ENCODE peak calls at places on chromosomes 1 and 21, in five cellular contexts. One of them, this sample, is unnamed. For H3K4me1, the result is how much of the 10 kb centered on the place peaks cover.

GRCh38 chr1:37808369-37809319 is 636 bp upstream of the YRDC start:
- DNase-seq in mesenchymal stem cell: peak
- DNase-seq in H9: peak
- DNase-seq in H1: peak
- DNase-seq in trophoblast cell: peak
- DNase-seq in this sample: peak

GRCh38 chr21:46639489-46640386 is 4.3 kb downstream of the PRMT2 start:
- DNase-seq in mesenchymal stem cell: peak
- DNase-seq in H9: no peak
- DNase-seq in H1: no peak
- DNase-seq in trophoblast cell: no peak
- DNase-seq in this sample: no peak

GRCh38 chr21:41419921-41420862 is 5.8 kb upstream of the MX1 start:
- DNase-seq in mesenchymal stem cell: peak
- DNase-seq in H9: peak
- DNase-seq in H1: peak
- DNase-seq in trophoblast cell: peak
- DNase-seq in this sample: peak

GRCh38 chr1:207298666-207299065 is 22.8 kb upstream of the CD55 start:
- DNase-seq in mesenchymal stem cell: no peak
- DNase-seq in H9: no peak
- DNase-seq in H1: no peak
- DNase-seq in trophoblast cell: no peak
- DNase-seq in this sample: no peak

GRCh38 chr1:221336141-221336540 is 405.7 kb downstream of the DUSP10 start:
- DNase-seq in mesenchymal stem cell: peak
- DNase-seq in H9: no peak
- DNase-seq in H1: no peak
- DNase-seq in trophoblast cell: no peak
- DNase-seq in this sample: no peak

GRCh38 chr1:50978144-50978851 is 8.3 kb downstream of the CDKN2C start:
- DNase-seq in mesenchymal stem cell: peak
- DNase-seq in H9: peak
- DNase-seq in H1: peak
- DNase-seq in trophoblast cell: peak
- DNase-seq in this sample: no peak

GRCh38 chr1:51926171-51926812 is 47.8 kb upstream of the NRDC start:
- DNase-seq in mesenchymal stem cell: peak
- DNase-seq in H9: peak
- DNase-seq in H1: no peak
- DNase-seq in trophoblast cell: no peak
- DNase-seq in this sample: peak

GRCh38 chr1:19156676-19157075 is 53.4 kb downstream of the UBR4 start:
- DNase-seq in mesenchymal stem cell: peak
- DNase-seq in H9: no peak
- DNase-seq in H1: no peak
- DNase-seq in trophoblast cell: peak
- DNase-seq in this sample: no peak

GRCh38 chr1:2548068-2548589 is 8.0 kb upstream of the TNFRSF14 start:
- DNase-seq in mesenchymal stem cell: peak
- DNase-seq in H9: peak
- DNase-seq in H1: peak
- DNase-seq in trophoblast cell: peak
- DNase-seq in this sample: peak

GRCh38 chr1:162878000-162878596 is 17.1 kb upstream of the CCDC190 start:
- DNase-seq in mesenchymal stem cell: peak
- DNase-seq in H9: peak
- DNase-seq in H1: peak
- DNase-seq in trophoblast cell: peak
- DNase-seq in this sample: peak

GRCh38 chr1:65176071-65176470 is 28.1 kb downstream of the AK4 start:
- DNase-seq in mesenchymal stem cell: no peak
- DNase-seq in H9: no peak
- DNase-seq in H1: no peak
- DNase-seq in trophoblast cell: no peak
- DNase-seq in this sample: no peak
- H3K4me1 ChIP-seq in mesenchymal stem cell: under half
- H3K4me1 ChIP-seq in H9: under half
- H3K4me1 ChIP-seq in H1: under half
- H3K4me1 ChIP-seq in trophoblast cell: under half
- H3K4me1 ChIP-seq in this sample: under half

GRCh38 chr1:54170961-54171460 is 18.2 kb upstream of the CDCP2 start:
- DNase-seq in mesenchymal stem cell: no peak
- DNase-seq in H9: no peak
- DNase-seq in H1: no peak
- DNase-seq in trophoblast cell: no peak
- DNase-seq in this sample: no peak

GRCh38 chr1:54165146-54165545 is 12.3 kb upstream of the CDCP2 start:
- DNase-seq in mesenchymal stem cell: no peak
- DNase-seq in H9: peak
- DNase-seq in H1: no peak
- DNase-seq in trophoblast cell: no peak
- DNase-seq in this sample: no peak

GRCh38 chr1:54169068-54169467 is 16.3 kb upstream of the CDCP2 start:
- DNase-seq in mesenchymal stem cell: no peak
- DNase-seq in H9: no peak
- DNase-seq in H1: no peak
- DNase-seq in trophoblast cell: no peak
- DNase-seq in this sample: no peak

GRCh38 chr1:54168206-54168965 is 15.6 kb upstream of the CDCP2 start:
- DNase-seq in mesenchymal stem cell: no peak
- DNase-seq in H9: no peak
- DNase-seq in H1: no peak
- DNase-seq in trophoblast cell: no peak
- DNase-seq in this sample: no peak

DNA sequence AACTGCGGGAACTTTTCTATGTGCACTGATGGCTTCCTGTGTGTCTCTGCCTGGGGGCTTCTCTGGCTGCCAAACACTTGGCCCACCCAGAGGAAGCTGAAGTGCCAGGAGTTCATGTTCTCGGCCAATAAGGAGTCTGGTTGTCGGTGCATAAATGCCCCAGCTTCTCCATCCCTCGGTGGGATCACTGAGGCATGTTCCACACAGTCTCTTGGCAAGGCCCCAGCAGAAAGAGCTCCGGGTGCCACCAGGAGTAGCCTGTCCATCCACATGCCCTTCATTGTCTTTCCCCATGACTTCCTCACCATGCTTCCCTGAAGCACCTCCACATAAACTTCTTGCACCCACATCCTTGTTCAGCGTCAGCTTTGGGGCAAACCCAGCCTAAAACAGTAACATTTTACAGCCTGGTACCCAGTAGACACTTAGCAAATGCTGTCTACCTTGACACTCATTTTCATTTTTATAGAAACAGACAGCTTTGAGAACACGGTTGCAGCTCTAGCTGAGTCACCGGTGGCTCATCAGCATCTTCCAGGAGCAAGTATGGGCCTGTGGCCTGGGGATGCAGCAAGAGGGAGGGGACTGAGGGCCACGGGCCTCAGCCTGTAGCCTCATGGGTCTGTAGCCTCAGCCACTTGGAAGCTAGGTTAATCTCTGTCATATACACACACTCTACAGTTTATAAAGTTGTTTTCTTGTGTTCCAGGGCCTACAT is 14.8 kb upstream of the CDCP2 start:
- DNase-seq in mesenchymal stem cell: peak
- DNase-seq in H9: no peak
- DNase-seq in H1: no peak
- DNase-seq in trophoblast cell: no peak
- DNase-seq in this sample: no peak
- H3K4ac ChIP-seq in mesenchymal stem cell: no peak
- H3K4ac ChIP-seq in H9: no peak
- H3K4ac ChIP-seq in H1: no peak
- H3K4ac ChIP-seq in trophoblast cell: no peak
- H3K4ac ChIP-seq in this sample: no peak

GRCh38 chr1:94067196-94067595 is 53.8 kb downstream of the ABCA4 start:
- DNase-seq in mesenchymal stem cell: peak
- DNase-seq in H9: no peak
- DNase-seq in H1: no peak
- DNase-seq in trophoblast cell: no peak
- DNase-seq in this sample: no peak
- H2BK12ac ChIP-seq in mesenchymal stem cell: no peak
- H2BK12ac ChIP-seq in H9: no peak
- H2BK12ac ChIP-seq in H1: no peak
- H2BK12ac ChIP-seq in trophoblast cell: no peak
- H2BK12ac ChIP-seq in this sample: no peak

GRCh38 chr1:178371999-178372398 is 124.8 kb downstream of the CLEC20A start:
- DNase-seq in mesenchymal stem cell: peak
- DNase-seq in H9: no peak
- DNase-seq in H1: no peak
- DNase-seq in trophoblast cell: no peak
- DNase-seq in this sample: no peak

GRCh38 chr1:178374016-178374415 is 122.7 kb downstream of the CLEC20A start:
- DNase-seq in mesenchymal stem cell: peak
- DNase-seq in H9: no peak
- DNase-seq in H1: no peak
- DNase-seq in trophoblast cell: peak
- DNase-seq in this sample: no peak

GRCh38 chr1:178376008-178376407 is 120.8 kb downstream of the CLEC20A start:
- DNase-seq in mesenchymal stem cell: no peak
- DNase-seq in H9: no peak
- DNase-seq in H1: no peak
- DNase-seq in trophoblast cell: no peak
- DNase-seq in this sample: no peak

GRCh38 chr1:178367151-178367550 is 129.6 kb downstream of the CLEC20A start:
- DNase-seq in mesenchymal stem cell: no peak
- DNase-seq in H9: no peak
- DNase-seq in H1: no peak
- DNase-seq in trophoblast cell: no peak
- DNase-seq in this sample: no peak

GRCh38 chr1:178371236-178371635 is 125.5 kb downstream of the CLEC20A start:
- DNase-seq in mesenchymal stem cell: peak
- DNase-seq in H9: peak
- DNase-seq in H1: no peak
- DNase-seq in trophoblast cell: no peak
- DNase-seq in this sample: peak
- H3K4me1 ChIP-seq in mesenchymal stem cell: under half
- H3K4me1 ChIP-seq in H9: under half
- H3K4me1 ChIP-seq in H1: under half
- H3K4me1 ChIP-seq in trophoblast cell: under half
- H3K4me1 ChIP-seq in this sample: under half

GRCh38 chr1:8134546-8135235 is 108.6 kb upstream of the ERRFI1 start:
- DNase-seq in mesenchymal stem cell: peak
- DNase-seq in H9: no peak
- DNase-seq in H1: no peak
- DNase-seq in trophoblast cell: no peak
- DNase-seq in this sample: no peak
- H3K4ac ChIP-seq in mesenchymal stem cell: peak
- H3K4ac ChIP-seq in H9: no peak
- H3K4ac ChIP-seq in H1: no peak
- H3K4ac ChIP-seq in trophoblast cell: no peak
- H3K4ac ChIP-seq in this sample: no peak

GRCh38 chr1:155859881-155860841 is 794 bp downstream of the SYT11 start:
- DNase-seq in mesenchymal stem cell: peak
- DNase-seq in H9: peak
- DNase-seq in H1: peak
- DNase-seq in trophoblast cell: peak
- DNase-seq in this sample: peak

GRCh38 chr1:155856975-155857930 is at the start of gene GON4L:
- DNase-seq in mesenchymal stem cell: peak
- DNase-seq in H9: peak
- DNase-seq in H1: peak
- DNase-seq in trophoblast cell: peak
- DNase-seq in this sample: peak

GRCh38 chr1:155859234-155859829 is at the start of gene SYT11:
- DNase-seq in mesenchymal stem cell: peak
- DNase-seq in H9: peak
- DNase-seq in H1: peak
- DNase-seq in trophoblast cell: peak
- DNase-seq in this sample: peak

GRCh38 chr1:155860939-155861496 is 1.7 kb downstream of the SYT11 start:
- DNase-seq in mesenchymal stem cell: no peak
- DNase-seq in H9: no peak
- DNase-seq in H1: no peak
- DNase-seq in trophoblast cell: no peak
- DNase-seq in this sample: no peak

GRCh38 chr1:155858805-155859233 is 548 bp upstream of the SYT11 start:
- DNase-seq in mesenchymal stem cell: no peak
- DNase-seq in H9: no peak
- DNase-seq in H1: no peak
- DNase-seq in trophoblast cell: peak
- DNase-seq in this sample: no peak
- H2BK12ac ChIP-seq in mesenchymal stem cell: no peak
- H2BK12ac ChIP-seq in H9: no peak
- H2BK12ac ChIP-seq in H1: no peak
- H2BK12ac ChIP-seq in trophoblast cell: no peak
- H2BK12ac ChIP-seq in this sample: no peak

GRCh38 chr1:31405578-31406245 is 7.3 kb upstream of the SERINC2 start:
- DNase-seq in mesenchymal stem cell: no peak
- DNase-seq in H9: no peak
- DNase-seq in H1: no peak
- DNase-seq in trophoblast cell: no peak
- DNase-seq in this sample: no peak
- H3K4me1 ChIP-seq in mesenchymal stem cell: under half
- H3K4me1 ChIP-seq in H9: under half
- H3K4me1 ChIP-seq in H1: under half
- H3K4me1 ChIP-seq in trophoblast cell: under half
- H3K4me1 ChIP-seq in this sample: under half

This sample was measured in neuronal stem cell.